ENCODE peak calls at places on chromosomes 13 and 19, in nine cellular contexts. One of them, this sample, is unnamed.

GRCh38 chr13:90628471-90628870 is 719.0 kb upstream of the MIR17HG start:
- DNase-seq in thyroid gland: no peak
- DNase-seq in Peyer's patch: no peak
- DNase-seq in fibroblast of lung: no peak
- DNase-seq in body of pancreas: no peak
- DNase-seq in neural progenitor cell: no peak
- DNase-seq in ovary: no peak
- DNase-seq in OCI-LY7: no peak
- DNase-seq in esophagus squamous epithelium: no peak
- DNase-seq in this sample: no peak

GRCh38 chr13:40974460-40975407 is 44.4 kb downstream of the ELF1 start:
- DNase-seq in fibroblast of lung: peak; percentile 76
- DNase-seq in body of pancreas: peak; percentile 38
- DNase-seq in thyroid gland: no peak
- DNase-seq in esophagus squamous epithelium: no peak
- DNase-seq in OCI-LY7: peak; percentile 78
- DNase-seq in ovary: no peak
- DNase-seq in neural progenitor cell: peak; percentile 66
- DNase-seq in Peyer's patch: no peak
- DNase-seq in this sample: peak; percentile 70

GRCh38 chr13:114263590-114263989 is 17.8 kb upstream of the UPF3A start:
- DNase-seq in ovary: no peak
- DNase-seq in fibroblast of lung: no peak
- DNase-seq in body of pancreas: no peak
- DNase-seq in Peyer's patch: no peak
- DNase-seq in OCI-LY7: peak; percentile 48
- DNase-seq in thyroid gland: no peak
- DNase-seq in esophagus squamous epithelium: no peak
- DNase-seq in neural progenitor cell: no peak
- DNase-seq in this sample: no peak

GRCh38 chr13:113834496-113835200 is 29.2 kb downstream of the GAS6 start:
- DNase-seq in thyroid gland: no peak
- DNase-seq in fibroblast of lung: no peak
- DNase-seq in esophagus squamous epithelium: no peak
- DNase-seq in body of pancreas: no peak
- DNase-seq in neural progenitor cell: no peak
- DNase-seq in Peyer's patch: peak; percentile 39
- DNase-seq in OCI-LY7: no peak
- DNase-seq in ovary: peak; percentile 11
- DNase-seq in this sample: no peak

GRCh38 chr13:85661639-85662038 is 137.6 kb downstream of the SLITRK6 start:
- DNase-seq in Peyer's patch: no peak
- DNase-seq in esophagus squamous epithelium: no peak
- DNase-seq in fibroblast of lung: no peak
- DNase-seq in neural progenitor cell: no peak
- DNase-seq in body of pancreas: no peak
- DNase-seq in OCI-LY7: no peak
- DNase-seq in ovary: no peak
- DNase-seq in thyroid gland: no peak
- DNase-seq in this sample: no peak

GRCh38 chr13:84917252-84917878 is 881.9 kb downstream of the SLITRK6 start:
- DNase-seq in body of pancreas: no peak
- DNase-seq in neural progenitor cell: no peak
- DNase-seq in esophagus squamous epithelium: no peak
- DNase-seq in ovary: no peak
- DNase-seq in thyroid gland: no peak
- DNase-seq in fibroblast of lung: peak; percentile 63
- DNase-seq in OCI-LY7: peak; percentile 60
- DNase-seq in Peyer's patch: no peak
- DNase-seq in this sample: no peak

GRCh38 chr19:3618144-3618810 is 8.3 kb downstream of the CACTIN start:
- DNase-seq in esophagus squamous epithelium: no peak
- DNase-seq in ovary: peak; percentile 70
- DNase-seq in body of pancreas: peak; percentile 62
- DNase-seq in neural progenitor cell: peak; percentile 78
- DNase-seq in Peyer's patch: peak; percentile 79
- DNase-seq in fibroblast of lung: peak; percentile 63
- DNase-seq in OCI-LY7: peak; percentile 37
- DNase-seq in thyroid gland: peak; percentile 40
- DNase-seq in this sample: peak; percentile 55

GRCh38 chr13:66586489-66586888 is 643.6 kb downstream of the PCDH9 start:
- DNase-seq in ovary: no peak
- DNase-seq in body of pancreas: no peak
- DNase-seq in Peyer's patch: no peak
- DNase-seq in thyroid gland: no peak
- DNase-seq in neural progenitor cell: no peak
- DNase-seq in esophagus squamous epithelium: no peak
- DNase-seq in fibroblast of lung: peak; percentile 7
- DNase-seq in OCI-LY7: no peak
- DNase-seq in this sample: no peak

GRCh38 chr19:11577451-11578341 is at the start of gene ACP5:
- DNase-seq in thyroid gland: no peak
- DNase-seq in OCI-LY7: peak; percentile 26
- DNase-seq in fibroblast of lung: no peak
- DNase-seq in body of pancreas: no peak
- DNase-seq in neural progenitor cell: no peak
- DNase-seq in ovary: no peak
- DNase-seq in Peyer's patch: no peak
- DNase-seq in esophagus squamous epithelium: no peak
- DNase-seq in this sample: no peak

GRCh38 chr13:46062190-46062589 is 9.6 kb upstream of the ZC3H13 start:
- DNase-seq in thyroid gland: no peak
- DNase-seq in OCI-LY7: no peak
- DNase-seq in Peyer's patch: no peak
- DNase-seq in esophagus squamous epithelium: no peak
- DNase-seq in body of pancreas: no peak
- DNase-seq in neural progenitor cell: no peak
- DNase-seq in ovary: no peak
- DNase-seq in fibroblast of lung: peak; percentile 18
- DNase-seq in this sample: no peak

GRCh38 chr19:16197188-16197621 is 506 bp upstream of the AP1M1 start:
- DNase-seq in neural progenitor cell: no peak
- DNase-seq in thyroid gland: no peak
- DNase-seq in OCI-LY7: peak; percentile 13
- DNase-seq in esophagus squamous epithelium: no peak
- DNase-seq in fibroblast of lung: peak; percentile 86
- DNase-seq in Peyer's patch: no peak
- DNase-seq in body of pancreas: no peak
- DNase-seq in ovary: no peak
- DNase-seq in this sample: no peak

GRCh38 chr19:54186934-54187381 is 2.4 kb downstream of the MBOAT7 start:
- DNase-seq in body of pancreas: peak; percentile 86
- DNase-seq in esophagus squamous epithelium: no peak
- DNase-seq in ovary: no peak
- DNase-seq in neural progenitor cell: no peak
- DNase-seq in Peyer's patch: peak; percentile 94
- DNase-seq in OCI-LY7: no peak
- DNase-seq in fibroblast of lung: no peak
- DNase-seq in thyroid gland: no peak
- DNase-seq in this sample: no peak

GRCh38 chr13:28981530-28981929 is 161.4 kb downstream of the MTUS2 start:
- DNase-seq in fibroblast of lung: no peak
- DNase-seq in OCI-LY7: no peak
- DNase-seq in body of pancreas: no peak
- DNase-seq in ovary: no peak
- DNase-seq in esophagus squamous epithelium: no peak
- DNase-seq in thyroid gland: no peak
- DNase-seq in Peyer's patch: no peak
- DNase-seq in neural progenitor cell: no peak
- DNase-seq in this sample: no peak

GRCh38 chr13:67275351-67275989 is 45.3 kb upstream of the PCDH9 start:
- DNase-seq in OCI-LY7: no peak
- DNase-seq in fibroblast of lung: no peak
- DNase-seq in ovary: no peak
- DNase-seq in neural progenitor cell: no peak
- DNase-seq in Peyer's patch: no peak
- DNase-seq in esophagus squamous epithelium: no peak
- DNase-seq in thyroid gland: no peak
- DNase-seq in body of pancreas: no peak
- DNase-seq in this sample: no peak

GRCh38 chr13:77779461-77780272 is 82.2 kb downstream of the SLAIN1 start:
- DNase-seq in thyroid gland: peak; percentile 40
- DNase-seq in esophagus squamous epithelium: no peak
- DNase-seq in body of pancreas: peak; percentile 34
- DNase-seq in Peyer's patch: no peak
- DNase-seq in OCI-LY7: peak; percentile 59
- DNase-seq in fibroblast of lung: peak; percentile 88
- DNase-seq in neural progenitor cell: peak; percentile 69
- DNase-seq in ovary: peak; percentile 37
- DNase-seq in this sample: no peak

GRCh38 chr13:30577381-30577780 is 40.3 kb upstream of the USPL1 start:
- DNase-seq in OCI-LY7: no peak
- DNase-seq in esophagus squamous epithelium: no peak
- DNase-seq in neural progenitor cell: no peak
- DNase-seq in thyroid gland: no peak
- DNase-seq in fibroblast of lung: peak; percentile 83
- DNase-seq in Peyer's patch: no peak
- DNase-seq in ovary: no peak
- DNase-seq in body of pancreas: no peak
- DNase-seq in this sample: no peak

GRCh38 chr19:17806945-17807344 is 12.0 kb downstream of the B3GNT3 start:
- DNase-seq in neural progenitor cell: no peak
- DNase-seq in thyroid gland: no peak
- DNase-seq in OCI-LY7: no peak
- DNase-seq in body of pancreas: no peak
- DNase-seq in fibroblast of lung: no peak
- DNase-seq in esophagus squamous epithelium: no peak
- DNase-seq in Peyer's patch: no peak
- DNase-seq in ovary: no peak
- DNase-seq in this sample: no peak

GRCh38 chr19:3606174-3606689 is 443 bp downstream of the TBXA2R start:
- DNase-seq in OCI-LY7: no peak
- DNase-seq in neural progenitor cell: peak; percentile 51
- DNase-seq in Peyer's patch: peak; percentile 81
- DNase-seq in fibroblast of lung: no peak
- DNase-seq in ovary: peak; percentile 32
- DNase-seq in thyroid gland: peak; percentile 36
- DNase-seq in esophagus squamous epithelium: no peak
- DNase-seq in body of pancreas: peak; percentile 79
- DNase-seq in this sample: no peak

GRCh38 chr19:660793-661426 is 2.1 kb downstream of the RNF126 start:
- DNase-seq in Peyer's patch: peak; percentile 90
- DNase-seq in ovary: no peak
- DNase-seq in neural progenitor cell: no peak
- DNase-seq in esophagus squamous epithelium: no peak
- DNase-seq in OCI-LY7: no peak
- DNase-seq in body of pancreas: no peak
- DNase-seq in fibroblast of lung: no peak
- DNase-seq in thyroid gland: no peak
- DNase-seq in this sample: peak; percentile 77

GRCh38 chr19:7280940-7281666 is 13.1 kb downstream of the INSR start:
- DNase-seq in ovary: no peak
- DNase-seq in fibroblast of lung: no peak
- DNase-seq in neural progenitor cell: no peak
- DNase-seq in body of pancreas: no peak
- DNase-seq in OCI-LY7: no peak
- DNase-seq in esophagus squamous epithelium: no peak
- DNase-seq in Peyer's patch: no peak
- DNase-seq in thyroid gland: no peak
- DNase-seq in this sample: no peak

GRCh38 chr19:18943465-18943864 is 2.4 kb upstream of the HOMER3 start:
- DNase-seq in thyroid gland: no peak
- DNase-seq in esophagus squamous epithelium: no peak
- DNase-seq in ovary: no peak
- DNase-seq in Peyer's patch: no peak
- DNase-seq in neural progenitor cell: no peak
- DNase-seq in OCI-LY7: no peak
- DNase-seq in body of pancreas: no peak
- DNase-seq in fibroblast of lung: no peak
- DNase-seq in this sample: no peak

GRCh38 chr19:45927565-45928261 is 13.1 kb upstream of the NANOS2 start:
- DNase-seq in esophagus squamous epithelium: peak; percentile 21
- DNase-seq in ovary: peak; percentile 91
- DNase-seq in body of pancreas: peak; percentile 95
- DNase-seq in Peyer's patch: peak; percentile 88
- DNase-seq in OCI-LY7: peak; percentile 98
- DNase-seq in thyroid gland: peak; percentile 85
- DNase-seq in fibroblast of lung: peak; percentile 86
- DNase-seq in neural progenitor cell: peak; percentile 98
- DNase-seq in this sample: peak; percentile 96

GRCh38 chr13:33953203-33953602 is 135.3 kb downstream of the RFC3 start:
- DNase-seq in OCI-LY7: no peak
- DNase-seq in fibroblast of lung: peak; percentile 32
- DNase-seq in thyroid gland: no peak
- DNase-seq in esophagus squamous epithelium: no peak
- DNase-seq in neural progenitor cell: no peak
- DNase-seq in ovary: no peak
- DNase-seq in body of pancreas: no peak
- DNase-seq in Peyer's patch: no peak
- DNase-seq in this sample: no peak

GRCh38 chr19:52020506-52020905 is 7.7 kb downstream of the ZNF614 start:
- DNase-seq in body of pancreas: no peak
- DNase-seq in thyroid gland: no peak
- DNase-seq in OCI-LY7: no peak
- DNase-seq in Peyer's patch: no peak
- DNase-seq in fibroblast of lung: no peak
- DNase-seq in neural progenitor cell: no peak
- DNase-seq in ovary: no peak
- DNase-seq in esophagus squamous epithelium: no peak
- DNase-seq in this sample: no peak
- H3K9me3 ChIP-seq in body of pancreas: peaks cover 77% of the 10 kb centered on the region
- H3K9me3 ChIP-seq in thyroid gland: no peaks in the 10 kb centered on the region
- H3K9me3 ChIP-seq in OCI-LY7: peaks cover 16% of the 10 kb centered on the region
- H3K9me3 ChIP-seq in Peyer's patch: peaks cover 15% of the 10 kb centered on the region
- H3K9me3 ChIP-seq in fibroblast of lung: no peaks in the 10 kb centered on the region
- H3K9me3 ChIP-seq in neural progenitor cell: no peaks in the 10 kb centered on the region
- H3K9me3 ChIP-seq in ovary: peaks cover 84% of the 10 kb centered on the region
- H3K9me3 ChIP-seq in esophagus squamous epithelium: peaks cover 100% of the 10 kb centered on the region
- H3K9me3 ChIP-seq in this sample: peaks cover 62% of the 10 kb centered on the region

GRCh38 chr13:35889560-35889959 is 241.6 kb downstream of the DCLK1 start:
- DNase-seq in Peyer's patch: no peak
- DNase-seq in neural progenitor cell: no peak
- DNase-seq in fibroblast of lung: no peak
- DNase-seq in body of pancreas: no peak
- DNase-seq in esophagus squamous epithelium: no peak
- DNase-seq in OCI-LY7: no peak
- DNase-seq in ovary: no peak
- DNase-seq in thyroid gland: no peak
- DNase-seq in this sample: no peak
- H3K4me3 ChIP-seq in Peyer's patch: no peak overlapping the region
- H3K4me3 ChIP-seq in neural progenitor cell: no peak overlapping the region
- H3K4me3 ChIP-seq in fibroblast of lung: no peak overlapping the region
- H3K4me3 ChIP-seq in body of pancreas: no peak overlapping the region
- H3K4me3 ChIP-seq in esophagus squamous epithelium: no peak overlapping the region
- H3K4me3 ChIP-seq in OCI-LY7: no peak overlapping the region
- H3K4me3 ChIP-seq in ovary: no peak overlapping the region
- H3K4me3 ChIP-seq in thyroid gland: no peak overlapping the region
- H3K4me3 ChIP-seq in this sample: no peak overlapping the region

GRCh38 chr19:38045554-38046253 is 138.7 kb downstream of the SIPA1L3 start:
- DNase-seq in ovary: no peak
- DNase-seq in thyroid gland: no peak
- DNase-seq in Peyer's patch: no peak
- DNase-seq in fibroblast of lung: no peak
- DNase-seq in body of pancreas: no peak
- DNase-seq in OCI-LY7: peak; percentile 38
- DNase-seq in esophagus squamous epithelium: no peak
- DNase-seq in neural progenitor cell: no peak
- DNase-seq in this sample: no peak
- H3K4me1 ChIP-seq in ovary: no peaks in the 10 kb centered on the region
- H3K4me1 ChIP-seq in thyroid gland: no peaks in the 10 kb centered on the region
- H3K4me1 ChIP-seq in Peyer's patch: no peaks in the 10 kb centered on the region
- H3K4me1 ChIP-seq in fibroblast of lung: no peaks in the 10 kb centered on the region
- H3K4me1 ChIP-seq in body of pancreas: no peaks in the 10 kb centered on the region
- H3K4me1 ChIP-seq in OCI-LY7: peaks cover 76% of the 10 kb centered on the region
- H3K4me1 ChIP-seq in esophagus squamous epithelium: no peaks in the 10 kb centered on the region
- H3K4me1 ChIP-seq in neural progenitor cell: peaks cover 36% of the 10 kb centered on the region
- H3K4me1 ChIP-seq in this sample: no peaks in the 10 kb centered on the region

GRCh38 chr19:58047672-58048071 is 11.4 kb upstream of the ZNF135 start:
- DNase-seq in ovary: no peak
- DNase-seq in Peyer's patch: no peak
- DNase-seq in thyroid gland: no peak
- DNase-seq in esophagus squamous epithelium: no peak
- DNase-seq in OCI-LY7: no peak
- DNase-seq in fibroblast of lung: no peak
- DNase-seq in body of pancreas: no peak
- DNase-seq in neural progenitor cell: no peak
- DNase-seq in this sample: no peak
- H3K9me3 ChIP-seq in ovary: peaks cover 23% of the 10 kb centered on the region
- H3K9me3 ChIP-seq in Peyer's patch: no peaks in the 10 kb centered on the region
- H3K9me3 ChIP-seq in thyroid gland: no peaks in the 10 kb centered on the region
- H3K9me3 ChIP-seq in esophagus squamous epithelium: peaks cover 99% of the 10 kb centered on the region
- H3K9me3 ChIP-seq in OCI-LY7: no peaks in the 10 kb centered on the region
- H3K9me3 ChIP-seq in fibroblast of lung: no peaks in the 10 kb centered on the region
- H3K9me3 ChIP-seq in body of pancreas: peaks cover 35% of the 10 kb centered on the region
- H3K9me3 ChIP-seq in neural progenitor cell: no peaks in the 10 kb centered on the region
- H3K9me3 ChIP-seq in this sample: peaks cover 23% of the 10 kb centered on the region